ENCODE peak calls at places on chromosomes 4 and X, in five cellular contexts. One of them, this sample, is unnamed.
A peak's percentile ranks its signal among the peaks of the same experiment; 100 is the strongest.

GRCh38 chrX:101219840-101220191 is 230 bp downstream of the DRP2 start:
- DNase-seq in AG10803: peak; percentile 51
- DNase-seq in fibroblast of the aortic adventitia: peak; percentile 35
- DNase-seq in stomach: no peak
- DNase-seq in left ventricle myocardium inferior: no peak
- DNase-seq in this sample: no peak

GRCh38 chr4:111483375-111484169 is 661.7 kb upstream of the FAM241A start:
- DNase-seq in stomach: no peak
- DNase-seq in left ventricle myocardium inferior: no peak
- DNase-seq in fibroblast of the aortic adventitia: no peak
- DNase-seq in AG10803: no peak
- DNase-seq in this sample: no peak

GRCh38 chr4:20612313-20612712 is 87.9 kb upstream of the PACRGL start:
- DNase-seq in left ventricle myocardium inferior: no peak
- DNase-seq in AG10803: no peak
- DNase-seq in fibroblast of the aortic adventitia: no peak
- DNase-seq in stomach: no peak
- DNase-seq in this sample: no peak

GRCh38 chr4:119521306-119521705 is 107.3 kb downstream of the PDE5A start:
- DNase-seq in stomach: no peak
- DNase-seq in AG10803: no peak
- DNase-seq in fibroblast of the aortic adventitia: no peak
- DNase-seq in left ventricle myocardium inferior: no peak
- DNase-seq in this sample: no peak

GRCh38 chrX:114962209-114962608 is 55.2 kb downstream of the IL13RA2 start:
- DNase-seq in fibroblast of the aortic adventitia: peak; percentile 5
- DNase-seq in stomach: no peak
- DNase-seq in AG10803: no peak
- DNase-seq in left ventricle myocardium inferior: no peak
- DNase-seq in this sample: no peak

GRCh38 chr4:167196386-167196785 is 37.9 kb downstream of the SPOCK3 start:
- DNase-seq in fibroblast of the aortic adventitia: peak; percentile 6
- DNase-seq in left ventricle myocardium inferior: no peak
- DNase-seq in stomach: no peak
- DNase-seq in AG10803: no peak
- DNase-seq in this sample: peak; percentile 14

GRCh38 chr4:54961357-54961975 is 163.9 kb downstream of the KDR start:
- DNase-seq in stomach: no peak
- DNase-seq in AG10803: peak; percentile 56
- DNase-seq in fibroblast of the aortic adventitia: peak; percentile 54
- DNase-seq in left ventricle myocardium inferior: no peak
- DNase-seq in this sample: peak; percentile 74

GRCh38 chr4:76747613-76748012 is 150.3 kb downstream of the SOWAHB start:
- DNase-seq in stomach: no peak
- DNase-seq in AG10803: peak; percentile 85
- DNase-seq in fibroblast of the aortic adventitia: no peak
- DNase-seq in left ventricle myocardium inferior: no peak
- DNase-seq in this sample: peak; percentile 69

GRCh38 chrX:116009871-116010710 is 160.5 kb upstream of the AGTR2 start:
- DNase-seq in stomach: no peak
- DNase-seq in AG10803: no peak
- DNase-seq in fibroblast of the aortic adventitia: no peak
- DNase-seq in left ventricle myocardium inferior: peak; percentile 13
- DNase-seq in this sample: no peak

GRCh38 chr4:20395160-20395773 is 143.6 kb downstream of the SLIT2 start:
- DNase-seq in stomach: peak; percentile 38
- DNase-seq in left ventricle myocardium inferior: no peak
- DNase-seq in AG10803: peak; percentile 21
- DNase-seq in fibroblast of the aortic adventitia: peak; percentile 53
- DNase-seq in this sample: no peak

GRCh38 chrX:39318497-39319343 is 517.5 kb downstream of the MID1IP1 start:
- DNase-seq in stomach: no peak
- DNase-seq in left ventricle myocardium inferior: no peak
- DNase-seq in AG10803: no peak
- DNase-seq in fibroblast of the aortic adventitia: no peak
- DNase-seq in this sample: no peak

GRCh38 chr4:25233737-25234389 is at the start of gene PI4K2B:
- DNase-seq in left ventricle myocardium inferior: peak; percentile 89
- DNase-seq in AG10803: peak; percentile 71
- DNase-seq in stomach: peak; percentile 96
- DNase-seq in fibroblast of the aortic adventitia: peak; percentile 64
- DNase-seq in this sample: peak; percentile 76

GRCh38 chrX:45758738-45759397 is 558.2 kb upstream of the DIPK2B start:
- DNase-seq in stomach: no peak
- DNase-seq in fibroblast of the aortic adventitia: no peak
- DNase-seq in left ventricle myocardium inferior: no peak
- DNase-seq in AG10803: peak; percentile 50
- DNase-seq in this sample: no peak

DNA sequence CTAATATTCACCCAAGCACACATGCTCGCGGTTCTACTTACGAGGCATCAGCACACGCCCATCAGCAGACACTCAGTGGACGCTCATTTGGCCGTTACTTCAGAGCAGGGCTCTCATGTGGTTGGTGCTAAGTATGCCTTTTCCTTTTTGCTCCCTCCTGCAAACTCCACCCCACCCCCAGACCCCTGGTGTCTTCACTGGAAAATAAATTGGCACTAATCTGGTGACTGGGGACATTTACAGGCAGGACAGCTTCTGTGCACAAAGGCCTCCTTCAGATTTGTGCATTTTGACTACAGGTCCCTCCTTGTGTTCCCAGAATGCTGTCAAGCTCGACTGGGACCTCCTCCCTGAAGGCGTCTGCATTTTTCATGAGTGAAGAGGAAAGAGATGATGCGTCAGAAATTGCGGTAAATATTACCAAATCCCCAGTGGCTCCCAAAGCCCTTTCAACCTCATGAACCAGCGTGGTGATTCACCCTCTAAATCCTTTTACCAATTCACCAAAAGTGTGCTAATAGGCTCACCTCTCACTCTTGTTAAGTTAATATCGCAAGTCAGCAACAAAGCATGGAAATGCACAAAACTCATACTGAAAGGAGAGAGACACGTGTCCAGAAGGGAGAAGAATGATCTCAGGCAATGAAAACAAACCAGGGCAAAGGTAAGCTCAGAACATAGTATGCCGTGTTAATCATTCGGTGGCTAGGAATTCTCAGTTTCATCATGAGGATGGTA is 119.0 kb downstream of the NKX6-1 start:
- DNase-seq in AG10803: peak; percentile 78
- DNase-seq in left ventricle myocardium inferior: no peak
- DNase-seq in fibroblast of the aortic adventitia: peak; percentile 56
- DNase-seq in stomach: no peak
- DNase-seq in this sample: peak; percentile 18
- TF ChIP-seq CTCF in AG10803: no peak
- TF ChIP-seq CTCF in left ventricle myocardium inferior: no peak
- TF ChIP-seq CTCF in fibroblast of the aortic adventitia: no peak
- TF ChIP-seq CTCF in stomach: no peak
- TF ChIP-seq CTCF in this sample: no peak

GRCh38 chr4:42655248-42655647 is 1.7 kb downstream of the ATP8A1 start:
- DNase-seq in fibroblast of the aortic adventitia: no peak
- DNase-seq in stomach: no peak
- DNase-seq in AG10803: no peak
- DNase-seq in left ventricle myocardium inferior: no peak
- DNase-seq in this sample: peak; percentile 4

GRCh38 chr4:42654606-42655005 is 2.3 kb downstream of the ATP8A1 start:
- DNase-seq in AG10803: peak; percentile 59
- DNase-seq in left ventricle myocardium inferior: no peak
- DNase-seq in stomach: no peak
- DNase-seq in fibroblast of the aortic adventitia: peak; percentile 90
- DNase-seq in this sample: peak; percentile 75

GRCh38 chr4:42656736-42656985 is 244 bp downstream of the ATP8A1 start:
- DNase-seq in AG10803: no peak
- DNase-seq in left ventricle myocardium inferior: no peak
- DNase-seq in stomach: no peak
- DNase-seq in fibroblast of the aortic adventitia: no peak
- DNase-seq in this sample: no peak

GRCh38 chr4:42655921-42656735 is 777 bp downstream of the ATP8A1 start:
- DNase-seq in left ventricle myocardium inferior: peak; percentile 40
- DNase-seq in stomach: peak; percentile 56
- DNase-seq in fibroblast of the aortic adventitia: no peak
- DNase-seq in AG10803: no peak
- DNase-seq in this sample: peak; percentile 23

DNA sequence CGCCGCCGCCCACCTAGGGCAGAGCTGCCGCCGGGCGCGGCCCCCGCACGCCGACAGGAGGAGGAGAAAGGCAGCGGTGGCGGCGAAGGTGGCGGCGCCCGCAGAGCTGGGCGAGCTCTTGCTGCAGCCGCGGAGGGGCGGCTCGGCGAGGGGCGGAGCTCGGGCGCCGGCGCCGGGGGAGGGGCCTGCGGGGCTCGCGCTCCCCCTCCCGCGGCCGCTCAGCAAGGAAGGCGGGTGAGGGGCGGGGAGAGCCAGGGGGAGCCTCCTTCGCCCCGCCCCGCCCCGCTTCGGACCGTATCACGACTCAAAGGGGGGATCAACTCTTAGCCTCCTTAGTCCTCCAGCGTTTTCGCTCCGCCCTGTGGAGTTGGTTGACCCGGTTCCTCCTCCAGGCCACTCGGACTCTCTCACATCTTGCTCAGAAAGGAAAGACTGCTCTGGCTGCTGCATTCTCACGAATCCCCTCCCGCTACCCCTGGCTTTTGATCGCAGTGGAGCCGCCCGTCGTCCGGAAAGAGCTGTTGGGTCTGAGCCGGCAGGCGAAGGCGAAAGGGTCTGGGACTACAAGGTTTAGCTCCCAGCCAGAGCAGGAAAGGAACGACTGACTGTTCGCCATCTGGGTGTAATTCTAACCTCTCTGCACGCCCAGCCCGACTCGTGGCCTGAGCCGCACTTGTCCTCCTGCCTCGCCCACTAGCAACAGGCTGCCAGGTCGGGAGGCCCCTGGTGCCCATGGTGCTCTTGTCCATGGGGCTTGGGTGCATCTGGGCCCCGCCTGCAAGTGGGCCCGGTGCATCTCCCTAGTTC is at the start of gene ATP8A1:
- DNase-seq in stomach: peak; percentile 95
- DNase-seq in AG10803: peak; percentile 79
- DNase-seq in fibroblast of the aortic adventitia: peak; percentile 73
- DNase-seq in left ventricle myocardium inferior: peak; percentile 96
- DNase-seq in this sample: peak; percentile 93
- TF ChIP-seq CTCF in stomach: no peak
- TF ChIP-seq CTCF in AG10803: no peak
- TF ChIP-seq CTCF in fibroblast of the aortic adventitia: peak; percentile 27
- TF ChIP-seq CTCF in left ventricle myocardium inferior: no peak
- TF ChIP-seq CTCF in this sample: no peak

GRCh38 chr4:177605252-177605651 is 163.0 kb upstream of the AGA start:
- DNase-seq in left ventricle myocardium inferior: no peak
- DNase-seq in fibroblast of the aortic adventitia: no peak
- DNase-seq in AG10803: no peak
- DNase-seq in stomach: no peak
- DNase-seq in this sample: no peak
- TF ChIP-seq CTCF in left ventricle myocardium inferior: no peak
- TF ChIP-seq CTCF in fibroblast of the aortic adventitia: no peak
- TF ChIP-seq CTCF in AG10803: no peak
- TF ChIP-seq CTCF in stomach: no peak
- TF ChIP-seq CTCF in this sample: no peak

DNA sequence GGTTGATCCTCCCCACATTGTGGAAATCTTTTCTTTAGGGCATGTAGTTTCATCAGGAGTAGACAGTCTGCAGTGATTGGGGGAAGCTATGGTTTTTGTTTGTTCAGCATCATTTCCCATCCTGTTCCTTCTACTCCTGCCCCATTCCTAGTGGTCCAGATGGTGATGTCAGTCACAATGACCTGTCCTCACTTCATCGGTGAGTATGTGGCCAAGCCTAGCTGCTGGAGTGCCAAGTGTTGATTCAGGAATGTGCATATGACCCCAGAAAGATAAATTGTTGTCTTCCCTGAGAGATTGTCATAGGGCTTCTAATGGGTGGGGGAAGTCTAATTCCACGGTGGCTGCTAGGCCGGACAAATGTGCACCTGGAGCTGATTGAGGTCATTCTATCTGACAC is 130.6 kb upstream of the FAT1 start:
- DNase-seq in left ventricle myocardium inferior: no peak
- DNase-seq in fibroblast of the aortic adventitia: no peak
- DNase-seq in AG10803: no peak
- DNase-seq in stomach: no peak
- DNase-seq in this sample: peak; percentile 8
- TF ChIP-seq CTCF in left ventricle myocardium inferior: no peak
- TF ChIP-seq CTCF in fibroblast of the aortic adventitia: no peak
- TF ChIP-seq CTCF in AG10803: no peak
- TF ChIP-seq CTCF in stomach: no peak
- TF ChIP-seq CTCF in this sample: no peak

GRCh38 chr4:2696423-2696822 is 59.7 kb downstream of the TNIP2 start:
- DNase-seq in fibroblast of the aortic adventitia: no peak
- DNase-seq in AG10803: no peak
- DNase-seq in left ventricle myocardium inferior: no peak
- DNase-seq in stomach: no peak
- DNase-seq in this sample: no peak
- TF ChIP-seq CTCF in fibroblast of the aortic adventitia: no peak
- TF ChIP-seq CTCF in AG10803: no peak
- TF ChIP-seq CTCF in left ventricle myocardium inferior: no peak
- TF ChIP-seq CTCF in stomach: no peak
- TF ChIP-seq CTCF in this sample: no peak

DNA sequence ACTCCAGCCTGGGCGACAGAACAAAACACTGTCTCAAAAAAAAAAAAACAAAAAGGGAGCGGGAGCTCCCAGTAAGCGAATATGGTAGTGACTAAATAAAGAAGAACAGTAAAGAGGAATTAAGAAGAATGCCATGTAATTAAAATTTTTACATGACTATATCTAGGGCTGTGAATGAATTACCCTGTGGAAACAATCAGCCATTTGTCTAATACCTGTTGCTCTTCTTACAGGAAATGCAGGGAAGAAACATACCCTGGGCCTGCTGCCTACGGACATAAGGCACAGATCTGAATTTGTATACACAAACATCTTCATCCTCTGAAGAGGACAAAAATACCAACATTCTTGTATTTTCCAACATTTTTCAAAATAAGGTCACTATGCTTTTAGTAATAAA is 11.3 kb downstream of the WDFY3 start:
- DNase-seq in AG10803: no peak
- DNase-seq in stomach: no peak
- DNase-seq in left ventricle myocardium inferior: no peak
- DNase-seq in fibroblast of the aortic adventitia: no peak
- DNase-seq in this sample: no peak
- TF ChIP-seq CTCF in AG10803: no peak
- TF ChIP-seq CTCF in stomach: no peak
- TF ChIP-seq CTCF in left ventricle myocardium inferior: no peak
- TF ChIP-seq CTCF in fibroblast of the aortic adventitia: no peak
- TF ChIP-seq CTCF in this sample: no peak

GRCh38 chrX:77622672-77623071 is 163.3 kb downstream of the ATRX start:
- DNase-seq in fibroblast of the aortic adventitia: no peak
- DNase-seq in AG10803: no peak
- DNase-seq in stomach: no peak
- DNase-seq in left ventricle myocardium inferior: no peak
- DNase-seq in this sample: no peak

GRCh38 chrX:77628294-77629025 is 157.6 kb downstream of the ATRX start:
- DNase-seq in stomach: no peak
- DNase-seq in left ventricle myocardium inferior: no peak
- DNase-seq in fibroblast of the aortic adventitia: peak; percentile 25
- DNase-seq in AG10803: no peak
- DNase-seq in this sample: peak; percentile 1
- TF ChIP-seq CTCF in stomach: no peak
- TF ChIP-seq CTCF in left ventricle myocardium inferior: peak; percentile 21
- TF ChIP-seq CTCF in fibroblast of the aortic adventitia: no peak
- TF ChIP-seq CTCF in AG10803: peak; percentile 18
- TF ChIP-seq CTCF in this sample: no peak